ENCODE peak calls at places on chromosomes 7 and 10, in six cellular contexts. W, T, B, Y, R and Z are unnamed samples.

GRCh38 chr10:88012627-88013026 is 149.2 kb downstream of the PTEN start:
- DNase-seq in W (no peak), T (no peak), B (no peak), Y (no peak), R (no peak), Z (no peak)

GRCh38 chr10:34666008-34666700 is 148.9 kb downstream of the PARD3 start:
- DNase-seq in W (peak; percentile 53), T (no peak), B (peak; percentile 30), Y (peak; percentile 78), R (no peak), Z (peak; percentile 33)

GRCh38 chr7:77327067-77327931 is 88.8 kb downstream of the GSAP start:
- DNase-seq in W (no peak), T (peak; percentile 25), B (peak; percentile 70), Y (no peak), R (no peak), Z (peak; percentile 98)

GRCh38 chr10:15344876-15345285 is 26.2 kb downstream of the FAM171A1 start:
- DNase-seq in W (no peak), T (peak; percentile 98), B (no peak), Y (peak; percentile 62), R (no peak), Z (peak; percentile 31)

GRCh38 chr7:87220734-87221215 is 1.2 kb upstream of the TMEM243 start:
- DNase-seq in W (no peak), T (no peak), B (peak; percentile 42), Y (peak; percentile 47), R (no peak), Z (no peak)

GRCh38 chr7:23246540-23246939 is at the start of gene GPNMB:
- DNase-seq in W (no peak), T (no peak), B (peak; percentile 62), Y (no peak), R (no peak), Z (no peak)

GRCh38 chr10:61064356-61064755 is 120.4 kb upstream of the RHOBTB1 start:
- DNase-seq in W (no peak), T (no peak), B (no peak), Y (no peak), R (no peak), Z (no peak)

GRCh38 chr7:12158334-12159060 is 52.6 kb upstream of the TMEM106B start:
- DNase-seq in W (no peak), T (peak; percentile 3), B (no peak), Y (no peak), R (no peak), Z (no peak)

GRCh38 chr7:85287126-85287825 is 100.4 kb upstream of the SEMA3D start:
- DNase-seq in W (no peak), T (no peak), B (no peak), Y (no peak), R (no peak), Z (no peak)

GRCh38 chr10:72235544-72236279 is 19.6 kb upstream of the ASCC1 start:
- DNase-seq in W (no peak), T (no peak), B (no peak), Y (no peak), R (no peak), Z (no peak)

GRCh38 chr10:103678104-103678526 is 177.3 kb downstream of the SH3PXD2A start:
- DNase-seq in W (peak; percentile 84), T (no peak), B (peak; percentile 94), Y (no peak), R (no peak), Z (no peak)

GRCh38 chr10:4102802-4103344 is 317.9 kb upstream of the KLF6 start:
- DNase-seq in W (no peak), T (no peak), B (peak; percentile 47), Y (no peak), R (no peak), Z (no peak)

GRCh38 chr10:78416031-78416800 is 382.6 kb downstream of the RPS24 start:
- DNase-seq in W (no peak), T (no peak), B (no peak), Y (no peak), R (no peak), Z (no peak)

GRCh38 chr10:62082729-62083412 is 181.4 kb downstream of the ARID5B start:
- DNase-seq in W (peak; percentile 51), T (peak; percentile 56), B (no peak), Y (no peak), R (no peak), Z (no peak)

GRCh38 chr7:33127085-33127484 is 2.3 kb upstream of the BBS9 start:
- DNase-seq in W (no peak), T (no peak), B (no peak), Y (no peak), R (no peak), Z (no peak)

GRCh38 chr7:512541-513311 is 6.9 kb downstream of the PDGFA start:
- DNase-seq in W (no peak), T (no peak), B (no peak), Y (no peak), R (no peak), Z (no peak)

GRCh38 chr10:132229834-132230556 is 43.2 kb downstream of the DPYSL4 start:
- DNase-seq in W (no peak), T (no peak), B (peak; percentile 57), Y (no peak), R (no peak), Z (no peak)

GRCh38 chr7:46315891-46316290 is 394.8 kb upstream of the IGFBP3 start:
- DNase-seq in W (no peak), T (no peak), B (no peak), Y (no peak), R (no peak), Z (no peak)

GRCh38 chr7:131747625-131748024 is 191.2 kb upstream of the PODXL start:
- DNase-seq in W (no peak), T (no peak), B (no peak), Y (no peak), R (no peak), Z (no peak)

GRCh38 chr10:49053053-49053997 is 62.0 kb downstream of the VSTM4 start:
- DNase-seq in W (peak; percentile 79), T (no peak), B (no peak), Y (no peak), R (no peak), Z (no peak)

GRCh38 chr10:49053998-49054692 is 61.2 kb downstream of the VSTM4 start:
- DNase-seq in W (no peak), T (no peak), B (no peak), Y (no peak), R (no peak), Z (no peak)

GRCh38 chr10:49056356-49056755 is 59.0 kb downstream of the VSTM4 start:
- DNase-seq in W (no peak), T (no peak), B (no peak), Y (no peak), R (no peak), Z (no peak)

GRCh38 chr10:49055231-49055850 is 60.0 kb downstream of the VSTM4 start:
- DNase-seq in W (no peak), T (no peak), B (peak; percentile 43), Y (no peak), R (no peak), Z (no peak)

GRCh38 chr10:49054753-49055152 is 60.6 kb downstream of the VSTM4 start:
- DNase-seq in W (no peak), T (no peak), B (no peak), Y (no peak), R (no peak), Z (no peak)
- TF ChIP-seq GABPA in W (no peak), T (no peak), B (no peak), Y (no peak), R (no peak), Z (no peak)

GRCh38 chr7:129831424-129832058 is 121.2 kb downstream of the UBE2H start:
- DNase-seq in W (no peak), T (peak; percentile 18), B (no peak), Y (peak; percentile 37), R (no peak), Z (no peak)
- TF ChIP-seq POLR2AphosphoS5 in W (no peak), T (no peak), B (peak; percentile 89), Y (no peak), R (no peak), Z (no peak)

GRCh38 chr10:1037098-1037497 is 11.4 kb upstream of the IDI2 start:
- DNase-seq in W (no peak), T (no peak), B (no peak), Y (no peak), R (no peak), Z (no peak)

GRCh38 chr10:1036341-1036791 is 10.7 kb upstream of the IDI2 start:
- DNase-seq in W (no peak), T (no peak), B (no peak), Y (peak; percentile 28), R (no peak), Z (no peak)

GRCh38 chr10:1034758-1035157 is 9.1 kb upstream of the IDI2 start:
- DNase-seq in W (no peak), T (no peak), B (no peak), Y (no peak), R (no peak), Z (no peak)

GRCh38 chr10:1035201-1035600 is 9.5 kb upstream of the IDI2 start:
- DNase-seq in W (no peak), T (no peak), B (no peak), Y (no peak), R (no peak), Z (no peak)

GRCh38 chr10:1033601-1034000 is 7.9 kb upstream of the IDI2 start:
- DNase-seq in W (no peak), T (no peak), B (no peak), Y (no peak), R (no peak), Z (no peak)
- TF ChIP-seq GABPA in W (no peak), T (no peak), B (no peak), Y (no peak), R (no peak), Z (no peak)

GRCh38 chr7:24819916-24820689 is 62.8 kb upstream of the GSDME start:
- DNase-seq in W (no peak), T (peak; percentile 74), B (peak; percentile 77), Y (peak; percentile 94), R (peak; percentile 82), Z (peak; percentile 72)

GRCh38 chr7:24820730-24821044 is 63.4 kb upstream of the GSDME start:
- DNase-seq in W (no peak), T (peak; percentile 61), B (no peak), Y (no peak), R (no peak), Z (no peak)

GRCh38 chr7:24824400-24824799 is 67.1 kb upstream of the GSDME start:
- DNase-seq in W (no peak), T (no peak), B (no peak), Y (no peak), R (no peak), Z (no peak)

GRCh38 chr7:24824896-24825295 is 67.6 kb upstream of the GSDME start:
- DNase-seq in W (no peak), T (no peak), B (no peak), Y (no peak), R (no peak), Z (no peak)

DNA sequence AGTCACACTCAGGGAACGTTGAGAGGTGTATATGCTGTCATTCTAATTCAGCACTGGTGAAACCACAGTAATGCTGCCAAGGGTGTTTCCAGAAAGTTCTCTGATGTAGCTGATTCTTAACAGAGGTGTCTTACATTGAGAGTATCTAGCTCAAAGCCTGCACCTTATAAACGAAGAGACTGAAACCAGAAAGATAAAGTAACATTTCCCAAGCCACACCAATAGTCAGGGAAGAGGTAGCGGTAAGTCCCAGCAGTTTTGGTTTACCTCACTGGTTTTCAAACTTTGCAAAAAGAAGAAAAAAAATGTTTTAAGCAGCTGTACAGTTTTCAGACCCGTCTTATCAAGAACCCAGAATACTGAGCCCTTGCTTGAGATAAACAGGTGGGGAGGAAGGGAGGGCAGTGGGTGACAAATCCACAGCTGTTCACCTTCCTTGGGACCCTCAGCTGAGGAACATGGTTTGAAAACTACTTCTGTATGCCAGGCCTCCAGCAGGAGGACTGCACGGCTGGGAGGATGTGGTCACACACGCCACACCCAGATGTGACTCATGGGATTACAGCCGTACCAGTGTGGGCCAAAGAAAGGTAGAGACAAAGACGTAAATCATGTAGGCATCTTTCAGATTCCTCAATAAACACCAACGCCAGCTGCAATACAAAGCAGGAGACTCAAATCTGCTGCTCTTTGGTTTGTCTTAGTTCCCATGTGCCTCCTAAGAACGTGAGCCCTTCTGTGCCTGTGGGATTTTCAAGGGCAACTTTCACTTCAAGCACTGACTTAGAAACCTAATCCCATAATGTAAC is 64.0 kb upstream of the GSDME start:
- DNase-seq in W (peak; percentile 88), T (peak; percentile 35), B (no peak), Y (peak; percentile 90), R (no peak), Z (peak; percentile 86)
- TF ChIP-seq POLR2AphosphoS5 in W (peak; percentile 66), T (no peak), B (peak; percentile 88), Y (no peak), R (no peak), Z (peak; percentile 46)